ENCODE peak calls at places on chromosome 12, in four cellular contexts. N is left colon, O is AG04450, Q is posterior cingulate gyrus. P is an unnamed sample.
A peak's percentile ranks its signal among the peaks of the same experiment; 100 is the strongest.

GRCh38 chr12:57147641-57147944 is 174 bp upstream of the LRP1-AS start:
- DNase-seq in O (no peak), Q (no peak), N (no peak), P (no peak)

GRCh38 chr12:6235906-6236640 is 35.9 kb downstream of the CD9 start:
- DNase-seq in N (no peak), Q (no peak), O (no peak), P (no peak)

GRCh38 chr12:130111965-130112496 is 50.2 kb upstream of the FZD10 start:
- DNase-seq in N (no peak), Q (no peak), O (no peak), P (no peak)

GRCh38 chr12:108854055-108854452 is 3.3 kb downstream of the SSH1 start:
- DNase-seq in O (peak; percentile 71), Q (no peak), N (no peak), P (no peak)

GRCh38 chr12:117125275-117125613 is 26.0 kb upstream of the TESC start:
- DNase-seq in N (no peak), Q (no peak), O (no peak), P (no peak)

GRCh38 chr12:4250691-4251090 is 22.9 kb upstream of the CCND2 start:
- DNase-seq in O (no peak), N (no peak), Q (no peak), P (no peak)

GRCh38 chr12:123938679-123939480 is 33.8 kb downstream of the CCDC92 start:
- DNase-seq in N (no peak), Q (no peak), O (no peak), P (no peak)

GRCh38 chr12:53820503-53820902 is 68.7 kb upstream of the CISTR start:
- DNase-seq in Q (no peak), O (no peak), N (no peak), P (no peak)

GRCh38 chr12:13273850-13274249 is 77.3 kb downstream of the EMP1 start:
- DNase-seq in Q (no peak), O (no peak), N (no peak), P (no peak)

GRCh38 chr12:77925536-77926108 is 94.9 kb downstream of the NAV3 start:
- DNase-seq in Q (peak; percentile 56), O (peak; percentile 84), N (peak; percentile 35), P (peak; percentile 74)

GRCh38 chr12:517538-517937 is 57.8 kb downstream of the B4GALNT3 start:
- DNase-seq in O (no peak), N (no peak), Q (no peak), P (no peak)

GRCh38 chr12:164207-164606 is 49.8 kb downstream of the SLC6A12 start:
- DNase-seq in Q (no peak), N (no peak), O (no peak), P (no peak)

GRCh38 chr12:127169321-127170270 is 1097.4 kb upstream of the TMEM132C start:
- DNase-seq in O (no peak), Q (no peak), N (no peak), P (no peak)

GRCh38 chr12:88993655-88994054 is 358.6 kb downstream of the DUSP6 start:
- DNase-seq in N (no peak), O (peak; percentile 44), Q (no peak), P (no peak)

GRCh38 chr12:11069854-11070253 is 7.8 kb upstream of the TAS2R46 start:
- DNase-seq in N (no peak), Q (no peak), O (no peak), P (no peak)

GRCh38 chr12:113348849-113349536 is 9.4 kb upstream of the PLBD2 start:
- DNase-seq in O (no peak), Q (no peak), N (no peak), P (no peak)

GRCh38 chr12:81518638-81519037 is 240.5 kb downstream of the PPFIA2 start:
- DNase-seq in Q (no peak), O (no peak), N (no peak), P (no peak)

GRCh38 chr12:2535583-2536187 is 259.1 kb upstream of the FKBP4 start:
- DNase-seq in O (no peak), N (no peak), Q (no peak), P (no peak)

GRCh38 chr12:6735448-6736191 is 11.8 kb downstream of the COPS7A start:
- DNase-seq in Q (peak; percentile 69), O (no peak), N (peak; percentile 41), P (peak; percentile 96)

GRCh38 chr12:132486576-132486975 is 3.4 kb upstream of the FBRSL1 start:
- DNase-seq in O (no peak), Q (no peak), N (no peak), P (no peak)

GRCh38 chr12:97778111-97778510 is 315.5 kb downstream of the RMST start:
- DNase-seq in N (no peak), Q (no peak), O (no peak), P (no peak)

GRCh38 chr12:67452119-67452805 is 183.1 kb downstream of the CAND1 start:
- DNase-seq in O (no peak), N (no peak), Q (no peak), P (no peak)

GRCh38 chr12:108752387-108752786 is 21.1 kb upstream of the CORO1C start:
- DNase-seq in O (no peak), Q (no peak), N (no peak), P (no peak)

GRCh38 chr12:124292385-124292784 is 2.5 kb upstream of the RFLNA start:
- DNase-seq in N (no peak), O (no peak), Q (no peak), P (no peak)

GRCh38 chr12:6734506-6735082 is 10.7 kb downstream of the COPS7A start:
- DNase-seq in N (no peak), O (no peak), Q (no peak), P (no peak)

GRCh38 chr12:31804185-31804504 is 75.3 kb upstream of the AMN1 start:
- DNase-seq in O (no peak), Q (no peak), N (no peak), P (no peak)

GRCh38 chr12:114480309-114481199 is 74.6 kb upstream of the TBX5 start:
- DNase-seq in O (no peak), Q (no peak), N (no peak), P (no peak)

GRCh38 chr12:86193931-86194330 is 62.3 kb downstream of the MGAT4C start:
- DNase-seq in N (no peak), Q (no peak), O (peak; percentile 8), P (peak; percentile 5)

GRCh38 chr12:13425766-13426165 is 229.2 kb downstream of the EMP1 start:
- DNase-seq in Q (no peak), O (peak; percentile 6), N (no peak), P (peak; percentile 25)

GRCh38 chr12:106914796-106915634 is 40.7 kb upstream of the TMEM263 start:
- DNase-seq in O (no peak), Q (no peak), N (no peak), P (no peak)

GRCh38 chr12:92619730-92620684 is 82.8 kb upstream of the PLEKHG7 start:
- DNase-seq in O (no peak), N (no peak), Q (no peak), P (no peak)

GRCh38 chr12:115378296-115378695 is 694.3 kb upstream of the TBX3 start:
- DNase-seq in Q (no peak), N (no peak), O (no peak), P (no peak)

GRCh38 chr12:53659011-53659551 is 16.8 kb downstream of the ATP5MC2 start:
- DNase-seq in Q (no peak), O (peak; percentile 43), N (peak; percentile 75), P (no peak)

GRCh38 chr12:91663331-91663998 is 480.8 kb upstream of the DCN start:
- DNase-seq in N (no peak), Q (no peak), O (no peak), P (no peak)

GRCh38 chr12:47216150-47216677 is 136.5 kb upstream of the AMIGO2 start:
- DNase-seq in O (no peak), Q (no peak), N (peak; percentile 61), P (no peak)

P was measured in keratinocyte.